ENCODE peak calls at places on chromosomes 12 and 14, in eight cellular contexts. Q is Daoy; N is activated T-helper 9 cell treated with anti-CD3 and anti-CD28 coated beads, Interleukin-2, amount 50 U/mL, for 16 hours; D is HFFc6; H is stromal cell of bone marrow; Z is cardiac fibroblast; T is M059J; I is stimulated activated CD4-positive, alpha-beta T cell treated with anti-CD3 and anti-CD28 coated beads, Interleukin-1b, Interleukin-23, amount 100 ng/mL, for 1 hour. S is an unnamed sample.

GRCh38 chr12:88539893-88540292 is 40.4 kb downstream of the KITLG start:
- DNase-seq in Z (no peak), Q (no peak), I (no peak), T (no peak), H (no peak), N (no peak), D (no peak), S (no peak)

GRCh38 chr14:100246809-100247428 is 8.0 kb downstream of the YY1 start:
- DNase-seq in T (peak), Z (peak), D (peak), Q (peak), I (no peak), H (no peak), N (no peak), S (peak)

GRCh38 chr12:47843226-47843980 is 23.7 kb upstream of the HDAC7 start:
- DNase-seq in D (no peak), N (no peak), Z (no peak), Q (no peak), H (no peak), I (no peak), T (no peak), S (no peak)

GRCh38 chr12:50520808-50521207 is 16.0 kb downstream of the DIP2B start:
- DNase-seq in D (no peak), I (no peak), T (no peak), N (no peak), H (no peak), Q (no peak), Z (no peak), S (no peak)

GRCh38 chr12:122978507-122978955 is 1.9 kb upstream of the ARL6IP4 start:
- DNase-seq in Z (no peak), H (no peak), I (no peak), Q (no peak), D (no peak), N (no peak), T (no peak), S (no peak)

GRCh38 chr14:31206536-31207286 is 882 bp downstream of the HECTD1 start:
- DNase-seq in D (no peak), Z (no peak), I (no peak), Q (peak), N (peak), T (peak), H (no peak), S (no peak)

GRCh38 chr12:55314043-55314442 is at the start of gene OR6C1:
- DNase-seq in T (no peak), D (no peak), Z (no peak), H (no peak), N (no peak), I (no peak), Q (no peak), S (no peak)

GRCh38 chr14:92924247-92924646 is 1.3 kb downstream of the CHGA start:
- DNase-seq in Z (no peak), I (no peak), D (no peak), H (no peak), T (no peak), N (no peak), Q (no peak), S (no peak)

GRCh38 chr12:107829271-107829670 is 54.8 kb downstream of the ASCL4 start:
- DNase-seq in I (no peak), N (no peak), T (no peak), D (no peak), Z (no peak), H (no peak), Q (no peak), S (no peak)

GRCh38 chr12:39127401-39127800 is 222.0 kb upstream of the CPNE8 start:
- DNase-seq in Z (peak), Q (peak), N (no peak), D (no peak), T (peak), H (peak), I (no peak), S (peak)

GRCh38 chr14:35202195-35202594 is 79.8 kb downstream of the PRORP start:
- DNase-seq in I (no peak), Q (no peak), H (no peak), N (no peak), D (no peak), Z (no peak), T (no peak), S (no peak)

GRCh38 chr12:96427269-96427729 is 27.1 kb upstream of the CDK17 start:
- DNase-seq in I (no peak), H (peak), Q (peak), T (peak), N (no peak), D (peak), Z (peak), S (peak)

GRCh38 chr14:75025082-75025481 is 22.4 kb downstream of the EIF2B2 start:
- DNase-seq in N (no peak), D (no peak), I (no peak), Z (peak), T (no peak), H (no peak), Q (peak), S (no peak)

GRCh38 chr14:30443368-30444007 is 115.5 kb upstream of the G2E3 start:
- DNase-seq in Q (peak), T (peak), H (peak), D (peak), Z (peak), N (no peak), I (no peak), S (peak)

GRCh38 chr12:128643106-128643651 is 180.6 kb downstream of the SLC15A4 start:
- DNase-seq in Q (peak), D (no peak), T (no peak), H (no peak), Z (no peak), N (no peak), I (no peak), S (no peak)